ENCODE peak calls at places on chromosomes 13 and 19, in eight cellular contexts. One of them, this sample, is unnamed.

GRCh38 chr13:106233336-106233735 is 302.1 kb downstream of the EFNB2 start:
- DNase-seq in stomach: no peak
- DNase-seq in A549: no peak
- DNase-seq in tibial nerve: no peak
- DNase-seq in heart left ventricle: no peak
- DNase-seq in adrenal gland: no peak
- DNase-seq in uterus: no peak
- DNase-seq in spleen: no peak
- DNase-seq in this sample: no peak

GRCh38 chr19:45764487-45764886 is 4.6 kb downstream of the SIX5 start:
- DNase-seq in uterus: no peak
- DNase-seq in A549: no peak
- DNase-seq in tibial nerve: no peak
- DNase-seq in stomach: no peak
- DNase-seq in spleen: no peak
- DNase-seq in adrenal gland: no peak
- DNase-seq in heart left ventricle: no peak
- DNase-seq in this sample: no peak

GRCh38 chr19:29211562-29212416 is 1.2 kb downstream of the UQCRFS1 start:
- DNase-seq in stomach: no peak
- DNase-seq in adrenal gland: peak
- DNase-seq in spleen: no peak
- DNase-seq in uterus: no peak
- DNase-seq in tibial nerve: no peak
- DNase-seq in heart left ventricle: no peak
- DNase-seq in A549: peak
- DNase-seq in this sample: no peak

GRCh38 chr19:16078311-16078758 is 2.0 kb downstream of the TPM4 start:
- DNase-seq in tibial nerve: peak
- DNase-seq in heart left ventricle: peak
- DNase-seq in adrenal gland: no peak
- DNase-seq in A549: peak
- DNase-seq in spleen: peak
- DNase-seq in uterus: peak
- DNase-seq in stomach: no peak
- DNase-seq in this sample: no peak

GRCh38 chr13:34257980-34258379 is 440.0 kb downstream of the RFC3 start:
- DNase-seq in spleen: no peak
- DNase-seq in adrenal gland: no peak
- DNase-seq in tibial nerve: no peak
- DNase-seq in heart left ventricle: no peak
- DNase-seq in uterus: no peak
- DNase-seq in A549: no peak
- DNase-seq in stomach: no peak
- DNase-seq in this sample: no peak

GRCh38 chr19:2181618-2181997 is 17.9 kb downstream of the DOT1L start:
- DNase-seq in stomach: no peak
- DNase-seq in adrenal gland: no peak
- DNase-seq in heart left ventricle: no peak
- DNase-seq in spleen: no peak
- DNase-seq in tibial nerve: no peak
- DNase-seq in A549: no peak
- DNase-seq in uterus: no peak
- DNase-seq in this sample: no peak

GRCh38 chr13:112105884-112106283 is 38.9 kb downstream of the SOX1 start:
- DNase-seq in adrenal gland: no peak
- DNase-seq in heart left ventricle: no peak
- DNase-seq in tibial nerve: no peak
- DNase-seq in spleen: no peak
- DNase-seq in A549: no peak
- DNase-seq in uterus: no peak
- DNase-seq in stomach: no peak
- DNase-seq in this sample: no peak

GRCh38 chr19:11540642-11541041 is 2.0 kb downstream of the CNN1 start:
- DNase-seq in tibial nerve: no peak
- DNase-seq in heart left ventricle: no peak
- DNase-seq in adrenal gland: no peak
- DNase-seq in A549: no peak
- DNase-seq in uterus: no peak
- DNase-seq in spleen: no peak
- DNase-seq in stomach: no peak
- DNase-seq in this sample: no peak

GRCh38 chr13:43227721-43228120 is 204.3 kb downstream of the DNAJC15 start:
- DNase-seq in tibial nerve: no peak
- DNase-seq in A549: no peak
- DNase-seq in adrenal gland: no peak
- DNase-seq in uterus: no peak
- DNase-seq in stomach: no peak
- DNase-seq in heart left ventricle: no peak
- DNase-seq in spleen: no peak
- DNase-seq in this sample: no peak

GRCh38 chr19:50417138-50417849 is 1.4 kb upstream of the SPIB start:
- DNase-seq in adrenal gland: no peak
- DNase-seq in uterus: no peak
- DNase-seq in tibial nerve: no peak
- DNase-seq in spleen: no peak
- DNase-seq in A549: peak
- DNase-seq in heart left ventricle: no peak
- DNase-seq in stomach: peak
- DNase-seq in this sample: no peak

GRCh38 chr13:23730251-23730650 is 158.9 kb downstream of the MIPEP start:
- DNase-seq in adrenal gland: no peak
- DNase-seq in spleen: no peak
- DNase-seq in heart left ventricle: no peak
- DNase-seq in A549: no peak
- DNase-seq in tibial nerve: no peak
- DNase-seq in uterus: no peak
- DNase-seq in stomach: no peak
- DNase-seq in this sample: no peak

GRCh38 chr19:12202250-12202649 is 39.4 kb downstream of the ZNF136 start:
- DNase-seq in adrenal gland: no peak
- DNase-seq in uterus: no peak
- DNase-seq in A549: no peak
- DNase-seq in tibial nerve: no peak
- DNase-seq in stomach: peak
- DNase-seq in heart left ventricle: no peak
- DNase-seq in spleen: peak
- DNase-seq in this sample: no peak

GRCh38 chr19:48476176-48476575 is 7.0 kb downstream of the CYTH2 start:
- DNase-seq in adrenal gland: no peak
- DNase-seq in uterus: no peak
- DNase-seq in tibial nerve: no peak
- DNase-seq in stomach: no peak
- DNase-seq in spleen: no peak
- DNase-seq in heart left ventricle: no peak
- DNase-seq in A549: no peak
- DNase-seq in this sample: no peak

GRCh38 chr19:45352914-45353796 is 12.6 kb downstream of the KLC3 start:
- DNase-seq in heart left ventricle: no peak
- DNase-seq in A549: peak
- DNase-seq in tibial nerve: no peak
- DNase-seq in uterus: no peak
- DNase-seq in adrenal gland: no peak
- DNase-seq in spleen: no peak
- DNase-seq in stomach: no peak
- DNase-seq in this sample: no peak

GRCh38 chr13:108676620-108677019 is 47.2 kb downstream of the MYO16 start:
- DNase-seq in tibial nerve: no peak
- DNase-seq in heart left ventricle: no peak
- DNase-seq in stomach: no peak
- DNase-seq in spleen: no peak
- DNase-seq in A549: no peak
- DNase-seq in adrenal gland: no peak
- DNase-seq in uterus: no peak
- DNase-seq in this sample: no peak

GRCh38 chr19:907183-907853 is 5.7 kb downstream of the R3HDM4 start:
- DNase-seq in adrenal gland: no peak
- DNase-seq in stomach: no peak
- DNase-seq in tibial nerve: no peak
- DNase-seq in spleen: peak
- DNase-seq in heart left ventricle: peak
- DNase-seq in uterus: no peak
- DNase-seq in A549: no peak
- DNase-seq in this sample: no peak

GRCh38 chr19:43812689-43813088 is 10.4 kb upstream of the LYPD5 start:
- DNase-seq in uterus: no peak
- DNase-seq in A549: no peak
- DNase-seq in stomach: no peak
- DNase-seq in heart left ventricle: no peak
- DNase-seq in adrenal gland: no peak
- DNase-seq in spleen: no peak
- DNase-seq in tibial nerve: no peak
- DNase-seq in this sample: no peak

GRCh38 chr19:5057860-5058259 is 88.9 kb downstream of the KDM4B start:
- DNase-seq in A549: peak
- DNase-seq in tibial nerve: no peak
- DNase-seq in uterus: no peak
- DNase-seq in spleen: no peak
- DNase-seq in adrenal gland: no peak
- DNase-seq in heart left ventricle: no peak
- DNase-seq in stomach: no peak
- DNase-seq in this sample: no peak

GRCh38 chr13:94351292-94352000 is 128.0 kb downstream of the DCT start:
- DNase-seq in spleen: no peak
- DNase-seq in stomach: no peak
- DNase-seq in adrenal gland: no peak
- DNase-seq in heart left ventricle: no peak
- DNase-seq in A549: no peak
- DNase-seq in tibial nerve: no peak
- DNase-seq in uterus: no peak
- DNase-seq in this sample: no peak

GRCh38 chr19:18685597-18686164 is 2.2 kb downstream of the CRTC1 start:
- DNase-seq in heart left ventricle: no peak
- DNase-seq in tibial nerve: no peak
- DNase-seq in adrenal gland: no peak
- DNase-seq in A549: no peak
- DNase-seq in stomach: no peak
- DNase-seq in spleen: no peak
- DNase-seq in uterus: no peak
- DNase-seq in this sample: no peak

GRCh38 chr19:18684642-18684993 is 1.1 kb downstream of the CRTC1 start:
- DNase-seq in uterus: no peak
- DNase-seq in spleen: no peak
- DNase-seq in stomach: no peak
- DNase-seq in heart left ventricle: no peak
- DNase-seq in tibial nerve: no peak
- DNase-seq in A549: no peak
- DNase-seq in adrenal gland: no peak
- DNase-seq in this sample: no peak

GRCh38 chr19:18683955-18684641 is 618 bp downstream of the CRTC1 start:
- DNase-seq in uterus: no peak
- DNase-seq in stomach: no peak
- DNase-seq in spleen: no peak
- DNase-seq in A549: no peak
- DNase-seq in adrenal gland: no peak
- DNase-seq in heart left ventricle: no peak
- DNase-seq in tibial nerve: no peak
- DNase-seq in this sample: no peak

GRCh38 chr19:18683109-18683954 is at the start of gene CRTC1:
- DNase-seq in stomach: peak
- DNase-seq in heart left ventricle: peak
- DNase-seq in adrenal gland: peak
- DNase-seq in tibial nerve: peak
- DNase-seq in uterus: peak
- DNase-seq in spleen: peak
- DNase-seq in A549: peak
- DNase-seq in this sample: peak

DNA sequence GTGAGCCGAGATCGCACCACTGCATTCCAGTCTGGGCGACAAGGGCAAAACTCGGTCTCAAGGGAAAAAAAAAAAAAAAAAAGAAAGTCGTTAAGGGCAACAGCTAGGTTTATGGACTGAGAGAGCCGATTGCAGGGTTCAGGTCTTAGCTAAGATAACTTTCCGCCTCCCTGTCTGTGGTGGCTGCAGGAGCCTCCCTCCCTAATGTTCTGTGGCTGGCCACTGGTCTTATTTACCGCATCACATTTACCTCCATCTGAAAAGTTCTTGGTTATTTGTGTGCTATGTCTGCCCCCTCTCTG is 722 bp upstream of the CRTC1 start:
- DNase-seq in stomach: no peak
- DNase-seq in uterus: no peak
- DNase-seq in A549: no peak
- DNase-seq in spleen: no peak
- DNase-seq in heart left ventricle: no peak
- DNase-seq in adrenal gland: no peak
- DNase-seq in tibial nerve: no peak
- DNase-seq in this sample: no peak
- TF ChIP-seq POLR2A in stomach: no peak
- TF ChIP-seq POLR2A in uterus: no peak
- TF ChIP-seq POLR2A in A549: no peak
- TF ChIP-seq POLR2A in spleen: no peak
- TF ChIP-seq POLR2A in heart left ventricle: no peak
- TF ChIP-seq POLR2A in adrenal gland: no peak
- TF ChIP-seq POLR2A in tibial nerve: no peak
- TF ChIP-seq POLR2A in this sample: no peak

DNA sequence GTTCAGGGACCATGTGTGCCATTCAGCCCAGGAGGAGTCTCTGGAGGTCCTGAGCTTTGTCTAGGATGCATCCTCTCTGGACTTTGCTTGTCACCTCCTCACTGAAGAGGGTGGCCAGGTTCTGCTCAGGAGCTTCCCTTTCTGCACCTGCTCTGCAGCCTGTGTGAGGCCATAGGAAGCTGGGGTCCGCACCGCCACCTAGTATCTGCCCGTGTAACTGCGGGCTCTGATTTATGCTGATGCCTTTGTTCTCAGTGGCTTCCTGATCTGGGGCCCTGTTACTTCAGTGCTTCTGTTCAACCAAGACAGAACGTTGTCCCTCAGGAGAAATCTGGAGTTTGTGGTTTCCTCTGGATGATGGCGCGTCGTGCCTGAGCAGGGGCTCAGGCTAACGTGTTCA is 15.5 kb downstream of the ZNF610 start:
- DNase-seq in uterus: no peak
- DNase-seq in adrenal gland: no peak
- DNase-seq in heart left ventricle: no peak
- DNase-seq in tibial nerve: no peak
- DNase-seq in spleen: no peak
- DNase-seq in stomach: no peak
- DNase-seq in A549: no peak
- DNase-seq in this sample: no peak
- TF ChIP-seq CTCF in uterus: no peak
- TF ChIP-seq CTCF in adrenal gland: no peak
- TF ChIP-seq CTCF in heart left ventricle: no peak
- TF ChIP-seq CTCF in tibial nerve: no peak
- TF ChIP-seq CTCF in spleen: no peak
- TF ChIP-seq CTCF in stomach: no peak
- TF ChIP-seq CTCF in A549: no peak
- TF ChIP-seq CTCF in this sample: no peak

GRCh38 chr19:54470991-54471782 is 1.9 kb downstream of the CDC42EP5 start:
- DNase-seq in tibial nerve: peak
- DNase-seq in uterus: no peak
- DNase-seq in adrenal gland: no peak
- DNase-seq in heart left ventricle: peak
- DNase-seq in A549: no peak
- DNase-seq in stomach: peak
- DNase-seq in spleen: peak
- DNase-seq in this sample: no peak
- TF ChIP-seq POLR2A in tibial nerve: peak
- TF ChIP-seq POLR2A in uterus: peak
- TF ChIP-seq POLR2A in adrenal gland: no peak
- TF ChIP-seq POLR2A in heart left ventricle: no peak
- TF ChIP-seq POLR2A in A549: no peak
- TF ChIP-seq POLR2A in stomach: no peak
- TF ChIP-seq POLR2A in spleen: no peak
- TF ChIP-seq POLR2A in this sample: no peak

GRCh38 chr13:30114586-30115256 is 192.6 kb downstream of the KATNAL1 start:
- DNase-seq in uterus: peak
- DNase-seq in spleen: peak
- DNase-seq in heart left ventricle: peak
- DNase-seq in adrenal gland: peak
- DNase-seq in stomach: peak
- DNase-seq in tibial nerve: peak
- DNase-seq in A549: peak
- DNase-seq in this sample: peak
- TF ChIP-seq CTCF in uterus: peak
- TF ChIP-seq CTCF in spleen: peak
- TF ChIP-seq CTCF in heart left ventricle: peak
- TF ChIP-seq CTCF in adrenal gland: peak
- TF ChIP-seq CTCF in stomach: peak
- TF ChIP-seq CTCF in tibial nerve: peak
- TF ChIP-seq CTCF in A549: peak
- TF ChIP-seq CTCF in this sample: peak